ENCODE peak calls at places on chromosome 21, in ten cellular contexts. R is BJ, O is HFFc6, N is heart left ventricle, W is tibial artery, K is AG10803, V is H1, Q is GM06990, M is esophagus muscularis mucosa, S is transverse colon. D is an unnamed sample.

GRCh38 chr21:30839304-30839703 is 9.7 kb upstream of the KRTAP7-1 start:
- DNase-seq in N (no peak), V (peak), K (no peak), Q (no peak), S (peak), W (no peak), R (no peak), M (no peak), O (no peak), D (peak)

GRCh38 chr21:43758132-43758619 is 17.9 kb downstream of the CSTB start:
- DNase-seq in N (no peak), W (peak), S (no peak), M (peak), Q (no peak), V (no peak), O (no peak), K (peak), R (no peak), D (no peak)

GRCh38 chr21:42426876-42427480 is 23.3 kb downstream of the UBASH3A start:
- DNase-seq in M (no peak), K (no peak), V (no peak), W (no peak), R (no peak), S (peak), Q (no peak), O (no peak), N (no peak), D (no peak)

GRCh38 chr21:26555554-26555953 is 17.5 kb downstream of the CYYR1 start:
- DNase-seq in Q (no peak), M (no peak), R (no peak), W (no peak), N (no peak), V (no peak), K (no peak), O (no peak), S (no peak), D (no peak)

GRCh38 chr21:30146558-30147282 is 19.9 kb downstream of the CLDN17 start:
- DNase-seq in Q (no peak), S (no peak), R (no peak), V (no peak), M (no peak), K (no peak), N (no peak), O (no peak), W (no peak), D (no peak)

GRCh38 chr21:18430341-18430740 is 26.8 kb upstream of the TMPRSS15 start:
- DNase-seq in Q (no peak), N (no peak), K (no peak), W (no peak), S (no peak), M (no peak), V (no peak), O (no peak), R (no peak), D (no peak)

GRCh38 chr21:29466532-29466931 is 167.8 kb downstream of the BACH1 start:
- DNase-seq in R (no peak), O (no peak), V (no peak), N (no peak), S (no peak), K (no peak), Q (no peak), W (no peak), M (no peak), D (no peak)

GRCh38 chr21:46314441-46315020 is 9.1 kb downstream of the C21orf58 start:
- DNase-seq in Q (no peak), M (no peak), V (peak), R (no peak), N (no peak), W (no peak), K (no peak), S (no peak), O (no peak), D (no peak)

GRCh38 chr21:46518983-46519583 is 60.4 kb downstream of the DIP2A start:
- DNase-seq in S (no peak), V (no peak), K (no peak), M (no peak), R (no peak), Q (no peak), W (no peak), N (no peak), O (no peak), D (no peak)

GRCh38 chr21:29190920-29191319 is 60.5 kb downstream of the MAP3K7CL start:
- DNase-seq in Q (no peak), V (no peak), W (no peak), O (no peak), S (no peak), N (no peak), R (no peak), M (no peak), K (peak), D (no peak)

GRCh38 chr21:29360799-29361765 is 62.4 kb downstream of the BACH1 start:
- DNase-seq in V (no peak), M (no peak), N (no peak), K (no peak), W (no peak), Q (no peak), O (no peak), S (no peak), R (no peak), D (no peak)

GRCh38 chr21:42378418-42378817 is 12.1 kb upstream of the TFF1 start:
- DNase-seq in O (no peak), V (no peak), N (no peak), Q (no peak), S (peak), M (no peak), R (no peak), K (no peak), W (peak), D (no peak)

GRCh38 chr21:42988234-42988965 is 14.0 kb downstream of the PKNOX1 start:
- DNase-seq in W (no peak), V (no peak), Q (no peak), S (no peak), R (no peak), N (no peak), M (no peak), K (peak), O (peak), D (no peak)

GRCh38 chr21:42942244-42942643 is 16.8 kb upstream of the ERVH48-1 start:
- DNase-seq in M (no peak), N (no peak), S (no peak), O (no peak), V (no peak), W (no peak), R (no peak), Q (no peak), K (no peak), D (no peak)

GRCh38 chr21:41280115-41280919 is 36.3 kb upstream of the FAM3B start:
- DNase-seq in K (peak), S (no peak), W (no peak), R (peak), M (peak), V (no peak), Q (no peak), O (no peak), N (no peak), D (no peak)

GRCh38 chr21:33578214-33578613 is 10.3 kb downstream of the DONSON start:
- DNase-seq in S (no peak), N (no peak), M (no peak), V (no peak), O (peak), K (peak), R (peak), Q (no peak), W (no peak), D (no peak)

GRCh38 chr21:41478319-41479177 is 29.4 kb downstream of the TMPRSS2 start:
- DNase-seq in W (no peak), M (no peak), R (no peak), K (no peak), V (peak), Q (no peak), N (no peak), S (no peak), O (no peak), D (no peak)

GRCh38 chr21:16870116-16870515 is 642.7 kb upstream of the CXADR start:
- DNase-seq in V (no peak), R (no peak), N (no peak), Q (no peak), W (no peak), S (no peak), M (no peak), K (peak), O (no peak), D (no peak)

GRCh38 chr21:16476056-16476850 is 746.5 kb downstream of the USP25 start:
- DNase-seq in R (no peak), O (no peak), Q (no peak), N (no peak), S (no peak), K (no peak), M (no peak), V (no peak), W (no peak), D (no peak)

GRCh38 chr21:27268290-27268689 is 301.4 kb upstream of the ADAMTS5 start:
- DNase-seq in Q (no peak), K (peak), M (no peak), O (peak), R (peak), W (no peak), N (no peak), S (no peak), V (no peak), D (no peak)

GRCh38 chr21:21828130-21828529 is 829.9 kb downstream of the NCAM2 start:
- DNase-seq in V (no peak), O (no peak), S (no peak), N (no peak), K (no peak), M (no peak), Q (no peak), R (no peak), W (no peak), D (no peak)

GRCh38 chr21:14491269-14491681 is 54.8 kb downstream of the SAMSN1 start:
- DNase-seq in M (no peak), W (no peak), Q (no peak), N (no peak), V (no peak), R (no peak), O (no peak), K (no peak), S (no peak), D (no peak)

GRCh38 chr21:41065539-41065938 is 102.4 kb upstream of the BACE2 start:
- DNase-seq in K (peak), N (no peak), S (no peak), Q (no peak), V (no peak), M (no peak), O (peak), W (no peak), R (peak), D (no peak)

GRCh38 chr21:42784276-42784675 is 95.1 kb downstream of the WDR4 start:
- DNase-seq in K (no peak), V (no peak), Q (no peak), R (no peak), N (no peak), W (no peak), O (no peak), S (no peak), M (no peak), D (no peak)

GRCh38 chr21:43790053-43790524 is 712 bp downstream of the RRP1 start:
- DNase-seq in S (no peak), W (no peak), M (no peak), Q (no peak), K (no peak), N (no peak), R (no peak), V (no peak), O (no peak), D (no peak)

GRCh38 chr21:46457801-46458314 is 833 bp upstream of the DIP2A start:
- DNase-seq in M (no peak), O (peak), N (peak), Q (no peak), W (peak), K (peak), V (no peak), R (no peak), S (peak), D (peak)

GRCh38 chr21:45517249-45518065 is 24.8 kb downstream of the SLC19A1 start:
- DNase-seq in V (no peak), R (no peak), W (peak), N (peak), S (no peak), K (peak), M (no peak), O (no peak), Q (peak), D (peak)

GRCh38 chr21:35814858-35815619 is 245.3 kb downstream of the SETD4 start:
- DNase-seq in S (no peak), N (no peak), Q (no peak), M (no peak), V (no peak), O (no peak), K (peak), W (no peak), R (no peak), D (no peak)

GRCh38 chr21:44426663-44427191 is 28.6 kb upstream of the LRRC3 start:
- DNase-seq in N (no peak), M (no peak), W (peak), K (no peak), Q (no peak), O (no peak), R (no peak), S (no peak), V (no peak), D (no peak)

GRCh38 chr21:45975017-45975595 is 6.5 kb upstream of the COL6A1 start:
- DNase-seq in O (peak), N (peak), Q (no peak), K (no peak), V (peak), S (peak), R (no peak), M (no peak), W (peak), D (no peak)

GRCh38 chr21:32406405-32406804 is 6.1 kb upstream of the EVA1C start:
- DNase-seq in O (no peak), S (peak), N (no peak), R (no peak), Q (no peak), M (no peak), V (no peak), K (no peak), W (no peak), D (no peak)

DNA sequence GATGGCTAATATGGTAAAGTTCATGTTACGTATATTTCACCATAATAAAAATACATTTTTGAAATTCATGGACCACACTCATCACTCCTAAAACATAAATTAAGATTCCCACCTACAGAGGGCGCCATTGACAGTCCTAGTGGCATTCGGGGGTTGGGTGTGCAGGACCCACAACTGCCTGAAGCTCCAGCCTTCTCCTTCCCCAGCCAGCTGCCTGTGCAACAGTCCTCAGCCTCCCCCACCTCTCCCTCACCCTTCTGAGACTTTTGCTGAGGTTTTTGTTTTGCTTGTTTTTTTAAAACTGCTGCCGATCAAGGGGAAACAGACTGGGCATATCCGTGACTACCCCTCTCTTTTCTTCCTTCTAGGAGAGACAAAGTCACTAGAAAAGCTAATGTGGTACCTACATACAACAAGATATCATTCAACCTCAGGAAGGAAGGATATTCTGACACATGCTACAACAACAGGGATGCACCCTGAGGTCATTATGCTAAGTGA is 9.3 kb upstream of the EVA1C start:
- DNase-seq in V (peak), M (no peak), R (no peak), Q (no peak), O (peak), S (peak), N (peak), W (no peak), K (peak), D (peak)
- TF ChIP-seq CTCF in V (peak), M (peak), R (peak), Q (peak), O (peak), S (peak), N (peak), W (peak), K (peak), D (peak)

GRCh38 chr21:34800797-34801518 is 132.2 kb downstream of the CLIC6 start:
- DNase-seq in K (peak), S (no peak), O (peak), R (no peak), N (no peak), V (no peak), Q (no peak), M (no peak), W (no peak), D (no peak)

GRCh38 chr21:34803792-34804440 is 135.1 kb downstream of the CLIC6 start:
- DNase-seq in V (no peak), S (no peak), O (no peak), R (no peak), N (no peak), K (no peak), M (no peak), Q (no peak), W (no peak), D (no peak)

GRCh38 chr21:34802180-34802899 is 133.5 kb downstream of the CLIC6 start:
- DNase-seq in R (no peak), O (no peak), K (no peak), N (no peak), W (no peak), M (no peak), S (no peak), Q (no peak), V (no peak), D (no peak)

GRCh38 chr21:34799092-34799491 is 130.3 kb downstream of the CLIC6 start:
- DNase-seq in R (no peak), Q (no peak), M (no peak), S (no peak), V (no peak), W (no peak), N (no peak), O (no peak), K (no peak), D (no peak)

DNA sequence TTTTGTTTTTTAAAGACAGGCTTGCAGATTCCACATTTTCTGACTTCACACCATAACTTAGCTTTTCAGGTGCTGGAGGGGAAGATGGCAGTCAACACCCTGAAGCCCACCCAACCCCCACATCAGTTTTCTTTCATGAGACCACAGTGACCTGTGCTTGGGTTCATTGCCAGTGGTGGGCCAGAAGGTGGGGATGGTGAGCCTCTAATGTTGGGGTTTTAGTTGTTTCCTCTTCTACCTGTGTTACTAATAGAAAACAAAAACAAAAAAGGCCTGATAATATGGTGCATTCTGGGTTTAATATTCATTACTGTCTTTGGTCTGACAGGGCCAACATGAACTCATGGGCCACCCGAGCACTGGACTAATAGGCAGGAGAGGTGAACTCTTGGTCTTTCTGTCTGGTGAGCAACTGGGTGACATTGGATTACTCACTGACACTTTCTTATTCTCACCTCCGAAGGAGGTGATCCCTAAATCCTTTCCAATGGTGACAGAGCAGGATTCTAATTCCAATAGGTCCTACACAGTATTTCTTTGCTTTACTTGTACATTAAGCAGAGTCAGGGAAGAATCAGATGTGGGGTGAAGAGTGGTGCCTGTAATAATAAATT is 132.8 kb downstream of the CLIC6 start:
- DNase-seq in Q (no peak), S (no peak), O (no peak), M (no peak), V (no peak), W (no peak), N (no peak), K (no peak), R (no peak), D (peak)
- TF ChIP-seq CTCF in Q (peak), S (no peak), O (peak), M (no peak), V (peak), W (no peak), N (peak), K (peak), R (peak), D (peak)

GRCh38 chr21:37916795-37917142 is 512 bp upstream of the KCNJ6 start:
- DNase-seq in O (no peak), K (no peak), M (no peak), R (no peak), W (no peak), V (peak), N (no peak), Q (no peak), S (no peak), D (no peak)

GRCh38 chr21:37915516-37915915 is 741 bp downstream of the KCNJ6 start:
- DNase-seq in Q (no peak), N (no peak), W (no peak), S (no peak), M (no peak), K (peak), V (peak), O (no peak), R (no peak), D (no peak)

GRCh38 chr21:37914211-37914900 is 1.9 kb downstream of the KCNJ6 start:
- DNase-seq in K (peak), O (no peak), V (peak), R (no peak), N (no peak), S (no peak), W (no peak), M (no peak), Q (no peak), D (peak)

GRCh38 chr21:37917612-37918011 is 1.4 kb upstream of the KCNJ6 start:
- DNase-seq in V (no peak), O (peak), M (no peak), N (no peak), Q (no peak), R (peak), S (no peak), W (no peak), K (peak), D (no peak)

DNA sequence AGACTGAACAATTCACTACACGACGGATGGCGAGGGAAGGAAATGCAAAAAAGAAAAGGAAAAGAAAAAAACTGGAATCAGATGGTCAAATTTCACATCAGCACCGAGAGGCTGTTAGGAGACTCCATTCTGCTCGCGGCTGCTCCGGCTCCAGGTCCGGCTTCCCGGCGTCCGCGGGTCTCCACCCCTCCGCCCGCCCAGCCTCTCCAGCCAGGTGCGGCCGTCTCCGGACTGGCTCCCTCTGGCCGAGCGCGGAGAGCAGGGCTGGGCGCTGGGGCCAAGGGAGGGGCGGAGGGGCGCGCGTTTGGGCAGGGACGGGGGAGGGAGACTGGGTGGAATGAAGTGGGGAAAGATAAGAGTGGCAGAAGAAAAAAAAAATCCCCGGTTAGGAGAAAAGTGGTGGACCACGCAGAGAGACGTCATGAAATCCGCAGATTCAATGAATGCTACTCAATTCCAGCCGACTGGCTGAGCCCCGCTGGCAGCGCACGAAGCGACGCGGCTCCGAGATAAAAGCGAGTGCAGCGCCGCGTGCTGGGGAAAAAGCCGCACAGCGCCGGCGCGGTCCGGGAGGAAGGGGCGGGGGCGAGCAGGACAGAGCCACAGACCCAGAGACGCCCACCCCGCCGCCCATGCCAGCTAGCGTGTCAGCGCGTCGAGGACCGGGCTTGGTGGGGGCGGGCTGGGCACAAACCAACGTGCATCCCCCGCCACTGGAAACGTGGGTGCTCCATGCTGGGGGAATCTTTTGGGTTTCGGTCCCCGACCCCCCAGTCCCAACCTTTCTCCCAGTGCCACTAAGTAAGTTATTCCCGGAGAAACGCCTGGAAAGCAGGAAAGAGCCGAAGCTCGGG is at the start of gene KCNJ6:
- DNase-seq in O (no peak), V (peak), Q (no peak), K (peak), N (peak), S (no peak), W (no peak), R (no peak), M (no peak), D (no peak)
- TF ChIP-seq CTCF in O (peak), V (peak), Q (no peak), K (peak), N (peak), S (no peak), W (peak), R (peak), M (no peak), D (peak)

GRCh38 chr21:38384246-38384576 is 114.1 kb downstream of the ERG start:
- DNase-seq in Q (no peak), S (no peak), K (no peak), M (peak), W (no peak), N (no peak), O (no peak), V (no peak), R (no peak), D (no peak)

GRCh38 chr21:38377165-38378093 is 120.6 kb downstream of the KCNJ15 start:
- DNase-seq in V (no peak), K (peak), M (peak), R (no peak), W (no peak), O (no peak), Q (no peak), N (no peak), S (no peak), D (no peak)

GRCh38 chr21:38383411-38384245 is 114.6 kb downstream of the ERG start:
- DNase-seq in W (no peak), V (no peak), N (no peak), S (no peak), O (no peak), M (peak), Q (no peak), K (no peak), R (no peak), D (no peak)

GRCh38 chr21:38379171-38379570 is 119.1 kb downstream of the ERG start:
- DNase-seq in K (no peak), W (no peak), N (no peak), S (no peak), V (no peak), R (no peak), M (no peak), Q (no peak), O (no peak), D (no peak)

GRCh38 chr21:38380391-38381137 is 117.7 kb downstream of the ERG start:
- DNase-seq in V (no peak), M (no peak), R (peak), N (no peak), Q (no peak), O (peak), K (no peak), W (no peak), S (no peak), D (no peak)
- TF ChIP-seq CTCF in V (no peak), M (no peak), R (peak), N (peak), Q (peak), O (peak), K (peak), W (peak), S (no peak), D (no peak)

D was measured in GM20000.